ENCODE peak calls at places on chromosomes 4 and X, in ten cellular contexts. One of them, this sample, is unnamed.

GRCh38 chrX:21934414-21934813 is 6.1 kb upstream of the SMS start:
- DNase-seq in HEK293T: no peak
- DNase-seq in activated CD4-positive, CD25-positive, alpha-beta regulatory T cell treated with anti-CD3 and anti-CD28 coated beads, Interleukin-2, amount 50 U/mL, for 72 hours: no peak
- DNase-seq in stimulated activated CD8-positive, alpha-beta memory T cell treated with anti-CD3 and anti-CD28 coated beads, Interleukin-7, amount 100 ng/mL, for 24 hours: no peak
- DNase-seq in NCI-H2029: no peak
- DNase-seq in COR-L47: no peak
- DNase-seq in activated naive CD8-positive, alpha-beta T cell treated with anti-CD3 and anti-CD28 coated beads, Interleukin-2, amount 50 U/mL, for 24 hours: no peak
- DNase-seq in M059J: peak; percentile 60
- DNase-seq in thyroid gland: no peak
- DNase-seq in T-helper 2 cell: no peak
- DNase-seq in this sample: no peak

GRCh38 chr4:123398803-123399637 is 2.4 kb downstream of the SPRY1 start:
- DNase-seq in thyroid gland: peak; percentile 63
- DNase-seq in HEK293T: peak; percentile 27
- DNase-seq in activated CD4-positive, CD25-positive, alpha-beta regulatory T cell treated with anti-CD3 and anti-CD28 coated beads, Interleukin-2, amount 50 U/mL, for 72 hours: peak; percentile 54
- DNase-seq in NCI-H2029: no peak
- DNase-seq in T-helper 2 cell: peak; percentile 20
- DNase-seq in M059J: peak; percentile 56
- DNase-seq in stimulated activated CD8-positive, alpha-beta memory T cell treated with anti-CD3 and anti-CD28 coated beads, Interleukin-7, amount 100 ng/mL, for 24 hours: peak; percentile 21
- DNase-seq in COR-L47: peak; percentile 51
- DNase-seq in activated naive CD8-positive, alpha-beta T cell treated with anti-CD3 and anti-CD28 coated beads, Interleukin-2, amount 50 U/mL, for 24 hours: peak; percentile 72
- DNase-seq in this sample: peak; percentile 74

GRCh38 chr4:24382381-24382780 is 202.0 kb downstream of the DHX15 start:
- DNase-seq in thyroid gland: no peak
- DNase-seq in activated CD4-positive, CD25-positive, alpha-beta regulatory T cell treated with anti-CD3 and anti-CD28 coated beads, Interleukin-2, amount 50 U/mL, for 72 hours: no peak
- DNase-seq in NCI-H2029: no peak
- DNase-seq in T-helper 2 cell: no peak
- DNase-seq in stimulated activated CD8-positive, alpha-beta memory T cell treated with anti-CD3 and anti-CD28 coated beads, Interleukin-7, amount 100 ng/mL, for 24 hours: no peak
- DNase-seq in activated naive CD8-positive, alpha-beta T cell treated with anti-CD3 and anti-CD28 coated beads, Interleukin-2, amount 50 U/mL, for 24 hours: no peak
- DNase-seq in COR-L47: no peak
- DNase-seq in HEK293T: no peak
- DNase-seq in M059J: peak; percentile 82
- DNase-seq in this sample: no peak

GRCh38 chr4:23022032-23022431 is 329.3 kb downstream of the GBA3 start:
- DNase-seq in thyroid gland: no peak
- DNase-seq in activated CD4-positive, CD25-positive, alpha-beta regulatory T cell treated with anti-CD3 and anti-CD28 coated beads, Interleukin-2, amount 50 U/mL, for 72 hours: no peak
- DNase-seq in stimulated activated CD8-positive, alpha-beta memory T cell treated with anti-CD3 and anti-CD28 coated beads, Interleukin-7, amount 100 ng/mL, for 24 hours: no peak
- DNase-seq in M059J: peak; percentile 92
- DNase-seq in NCI-H2029: no peak
- DNase-seq in activated naive CD8-positive, alpha-beta T cell treated with anti-CD3 and anti-CD28 coated beads, Interleukin-2, amount 50 U/mL, for 24 hours: no peak
- DNase-seq in COR-L47: no peak
- DNase-seq in HEK293T: no peak
- DNase-seq in T-helper 2 cell: no peak
- DNase-seq in this sample: no peak

GRCh38 chr4:47855350-47855749 is 17.5 kb upstream of the CORIN start:
- DNase-seq in NCI-H2029: no peak
- DNase-seq in activated CD4-positive, CD25-positive, alpha-beta regulatory T cell treated with anti-CD3 and anti-CD28 coated beads, Interleukin-2, amount 50 U/mL, for 72 hours: no peak
- DNase-seq in T-helper 2 cell: no peak
- DNase-seq in stimulated activated CD8-positive, alpha-beta memory T cell treated with anti-CD3 and anti-CD28 coated beads, Interleukin-7, amount 100 ng/mL, for 24 hours: no peak
- DNase-seq in COR-L47: no peak
- DNase-seq in M059J: no peak
- DNase-seq in thyroid gland: no peak
- DNase-seq in activated naive CD8-positive, alpha-beta T cell treated with anti-CD3 and anti-CD28 coated beads, Interleukin-2, amount 50 U/mL, for 24 hours: no peak
- DNase-seq in HEK293T: no peak
- DNase-seq in this sample: no peak

GRCh38 chrX:111431007-111431406 is 19.0 kb upstream of the DCX start:
- DNase-seq in T-helper 2 cell: no peak
- DNase-seq in COR-L47: peak; percentile 50
- DNase-seq in thyroid gland: no peak
- DNase-seq in stimulated activated CD8-positive, alpha-beta memory T cell treated with anti-CD3 and anti-CD28 coated beads, Interleukin-7, amount 100 ng/mL, for 24 hours: no peak
- DNase-seq in activated naive CD8-positive, alpha-beta T cell treated with anti-CD3 and anti-CD28 coated beads, Interleukin-2, amount 50 U/mL, for 24 hours: no peak
- DNase-seq in M059J: no peak
- DNase-seq in activated CD4-positive, CD25-positive, alpha-beta regulatory T cell treated with anti-CD3 and anti-CD28 coated beads, Interleukin-2, amount 50 U/mL, for 72 hours: no peak
- DNase-seq in NCI-H2029: no peak
- DNase-seq in HEK293T: no peak
- DNase-seq in this sample: peak; percentile 64

GRCh38 chr4:41880840-41881831 is 54.1 kb upstream of the TMEM33 start:
- DNase-seq in activated CD4-positive, CD25-positive, alpha-beta regulatory T cell treated with anti-CD3 and anti-CD28 coated beads, Interleukin-2, amount 50 U/mL, for 72 hours: no peak
- DNase-seq in HEK293T: no peak
- DNase-seq in COR-L47: peak; percentile 12
- DNase-seq in activated naive CD8-positive, alpha-beta T cell treated with anti-CD3 and anti-CD28 coated beads, Interleukin-2, amount 50 U/mL, for 24 hours: no peak
- DNase-seq in stimulated activated CD8-positive, alpha-beta memory T cell treated with anti-CD3 and anti-CD28 coated beads, Interleukin-7, amount 100 ng/mL, for 24 hours: no peak
- DNase-seq in thyroid gland: no peak
- DNase-seq in NCI-H2029: no peak
- DNase-seq in M059J: peak; percentile 41
- DNase-seq in T-helper 2 cell: no peak
- DNase-seq in this sample: no peak

GRCh38 chr4:77045490-77045889 is 30.3 kb downstream of the CCNI start:
- DNase-seq in thyroid gland: peak; percentile 19
- DNase-seq in NCI-H2029: no peak
- DNase-seq in HEK293T: no peak
- DNase-seq in M059J: peak; percentile 18
- DNase-seq in activated CD4-positive, CD25-positive, alpha-beta regulatory T cell treated with anti-CD3 and anti-CD28 coated beads, Interleukin-2, amount 50 U/mL, for 72 hours: no peak
- DNase-seq in COR-L47: no peak
- DNase-seq in T-helper 2 cell: no peak
- DNase-seq in stimulated activated CD8-positive, alpha-beta memory T cell treated with anti-CD3 and anti-CD28 coated beads, Interleukin-7, amount 100 ng/mL, for 24 hours: no peak
- DNase-seq in activated naive CD8-positive, alpha-beta T cell treated with anti-CD3 and anti-CD28 coated beads, Interleukin-2, amount 50 U/mL, for 24 hours: no peak
- DNase-seq in this sample: no peak

GRCh38 chrX:17081969-17082368 is 135.5 kb downstream of the REPS2 start:
- DNase-seq in T-helper 2 cell: no peak
- DNase-seq in stimulated activated CD8-positive, alpha-beta memory T cell treated with anti-CD3 and anti-CD28 coated beads, Interleukin-7, amount 100 ng/mL, for 24 hours: no peak
- DNase-seq in HEK293T: no peak
- DNase-seq in NCI-H2029: no peak
- DNase-seq in M059J: peak; percentile 16
- DNase-seq in thyroid gland: no peak
- DNase-seq in COR-L47: no peak
- DNase-seq in activated naive CD8-positive, alpha-beta T cell treated with anti-CD3 and anti-CD28 coated beads, Interleukin-2, amount 50 U/mL, for 24 hours: no peak
- DNase-seq in activated CD4-positive, CD25-positive, alpha-beta regulatory T cell treated with anti-CD3 and anti-CD28 coated beads, Interleukin-2, amount 50 U/mL, for 72 hours: no peak
- DNase-seq in this sample: no peak

GRCh38 chr4:48079972-48080391 is 54.1 kb downstream of the TXK start:
- DNase-seq in COR-L47: no peak
- DNase-seq in M059J: peak; percentile 88
- DNase-seq in NCI-H2029: peak; percentile 1
- DNase-seq in thyroid gland: no peak
- DNase-seq in activated CD4-positive, CD25-positive, alpha-beta regulatory T cell treated with anti-CD3 and anti-CD28 coated beads, Interleukin-2, amount 50 U/mL, for 72 hours: no peak
- DNase-seq in activated naive CD8-positive, alpha-beta T cell treated with anti-CD3 and anti-CD28 coated beads, Interleukin-2, amount 50 U/mL, for 24 hours: no peak
- DNase-seq in HEK293T: no peak
- DNase-seq in stimulated activated CD8-positive, alpha-beta memory T cell treated with anti-CD3 and anti-CD28 coated beads, Interleukin-7, amount 100 ng/mL, for 24 hours: no peak
- DNase-seq in T-helper 2 cell: no peak
- DNase-seq in this sample: peak; percentile 24

GRCh38 chr4:14348506-14348905 is 653.8 kb upstream of the CPEB2 start:
- DNase-seq in T-helper 2 cell: no peak
- DNase-seq in stimulated activated CD8-positive, alpha-beta memory T cell treated with anti-CD3 and anti-CD28 coated beads, Interleukin-7, amount 100 ng/mL, for 24 hours: no peak
- DNase-seq in thyroid gland: no peak
- DNase-seq in activated CD4-positive, CD25-positive, alpha-beta regulatory T cell treated with anti-CD3 and anti-CD28 coated beads, Interleukin-2, amount 50 U/mL, for 72 hours: no peak
- DNase-seq in NCI-H2029: no peak
- DNase-seq in M059J: peak; percentile 48
- DNase-seq in COR-L47: no peak
- DNase-seq in activated naive CD8-positive, alpha-beta T cell treated with anti-CD3 and anti-CD28 coated beads, Interleukin-2, amount 50 U/mL, for 24 hours: no peak
- DNase-seq in HEK293T: no peak
- DNase-seq in this sample: no peak

GRCh38 chr4:2079926-2080325 is 20.8 kb downstream of the NAT8L start:
- DNase-seq in M059J: no peak
- DNase-seq in NCI-H2029: no peak
- DNase-seq in T-helper 2 cell: no peak
- DNase-seq in activated naive CD8-positive, alpha-beta T cell treated with anti-CD3 and anti-CD28 coated beads, Interleukin-2, amount 50 U/mL, for 24 hours: no peak
- DNase-seq in activated CD4-positive, CD25-positive, alpha-beta regulatory T cell treated with anti-CD3 and anti-CD28 coated beads, Interleukin-2, amount 50 U/mL, for 72 hours: no peak
- DNase-seq in COR-L47: no peak
- DNase-seq in thyroid gland: no peak
- DNase-seq in HEK293T: no peak
- DNase-seq in stimulated activated CD8-positive, alpha-beta memory T cell treated with anti-CD3 and anti-CD28 coated beads, Interleukin-7, amount 100 ng/mL, for 24 hours: no peak
- DNase-seq in this sample: no peak

GRCh38 chr4:69773443-69773842 is 13.0 kb upstream of the SULT1B1 start:
- DNase-seq in T-helper 2 cell: no peak
- DNase-seq in activated naive CD8-positive, alpha-beta T cell treated with anti-CD3 and anti-CD28 coated beads, Interleukin-2, amount 50 U/mL, for 24 hours: no peak
- DNase-seq in activated CD4-positive, CD25-positive, alpha-beta regulatory T cell treated with anti-CD3 and anti-CD28 coated beads, Interleukin-2, amount 50 U/mL, for 72 hours: no peak
- DNase-seq in NCI-H2029: no peak
- DNase-seq in thyroid gland: no peak
- DNase-seq in M059J: no peak
- DNase-seq in stimulated activated CD8-positive, alpha-beta memory T cell treated with anti-CD3 and anti-CD28 coated beads, Interleukin-7, amount 100 ng/mL, for 24 hours: no peak
- DNase-seq in HEK293T: no peak
- DNase-seq in COR-L47: no peak
- DNase-seq in this sample: no peak

GRCh38 chrX:9312922-9313867 is 151.7 kb upstream of the TBL1X start:
- DNase-seq in T-helper 2 cell: peak; percentile 54
- DNase-seq in activated naive CD8-positive, alpha-beta T cell treated with anti-CD3 and anti-CD28 coated beads, Interleukin-2, amount 50 U/mL, for 24 hours: peak; percentile 77
- DNase-seq in stimulated activated CD8-positive, alpha-beta memory T cell treated with anti-CD3 and anti-CD28 coated beads, Interleukin-7, amount 100 ng/mL, for 24 hours: peak; percentile 45
- DNase-seq in thyroid gland: peak; percentile 22
- DNase-seq in M059J: peak; percentile 29
- DNase-seq in HEK293T: peak; percentile 66
- DNase-seq in activated CD4-positive, CD25-positive, alpha-beta regulatory T cell treated with anti-CD3 and anti-CD28 coated beads, Interleukin-2, amount 50 U/mL, for 72 hours: peak; percentile 85
- DNase-seq in COR-L47: no peak
- DNase-seq in NCI-H2029: no peak
- DNase-seq in this sample: peak; percentile 32

GRCh38 chr4:100848865-100849264 is 331.0 kb upstream of the EMCN start:
- DNase-seq in NCI-H2029: no peak
- DNase-seq in activated naive CD8-positive, alpha-beta T cell treated with anti-CD3 and anti-CD28 coated beads, Interleukin-2, amount 50 U/mL, for 24 hours: no peak
- DNase-seq in HEK293T: no peak
- DNase-seq in activated CD4-positive, CD25-positive, alpha-beta regulatory T cell treated with anti-CD3 and anti-CD28 coated beads, Interleukin-2, amount 50 U/mL, for 72 hours: no peak
- DNase-seq in COR-L47: peak; percentile 8
- DNase-seq in stimulated activated CD8-positive, alpha-beta memory T cell treated with anti-CD3 and anti-CD28 coated beads, Interleukin-7, amount 100 ng/mL, for 24 hours: no peak
- DNase-seq in T-helper 2 cell: no peak
- DNase-seq in M059J: peak; percentile 4
- DNase-seq in thyroid gland: no peak
- DNase-seq in this sample: peak; percentile 1

GRCh38 chrX:105117621-105118020 is 102.9 kb downstream of the TEX13A start:
- DNase-seq in NCI-H2029: no peak
- DNase-seq in M059J: no peak
- DNase-seq in stimulated activated CD8-positive, alpha-beta memory T cell treated with anti-CD3 and anti-CD28 coated beads, Interleukin-7, amount 100 ng/mL, for 24 hours: no peak
- DNase-seq in activated CD4-positive, CD25-positive, alpha-beta regulatory T cell treated with anti-CD3 and anti-CD28 coated beads, Interleukin-2, amount 50 U/mL, for 72 hours: no peak
- DNase-seq in T-helper 2 cell: no peak
- DNase-seq in activated naive CD8-positive, alpha-beta T cell treated with anti-CD3 and anti-CD28 coated beads, Interleukin-2, amount 50 U/mL, for 24 hours: no peak
- DNase-seq in COR-L47: no peak
- DNase-seq in HEK293T: no peak
- DNase-seq in thyroid gland: no peak
- DNase-seq in this sample: no peak

This sample was measured in NCI-H146.